ENCODE peak calls at places on chromosome X, in four cellular contexts. N is foreskin fibroblast, T is SK-N-SH, L is NCI-H1048. V is an unnamed sample.

GRCh38 chrX:22758807-22759481 is 240.8 kb upstream of the DDX53 start:
- DNase-seq in N (no peak), T (no peak), L (no peak), V (no peak)

GRCh38 chrX:132435222-132435621 is 53.6 kb downstream of the MBNL3 start:
- DNase-seq in N (peak), T (no peak), L (no peak), V (no peak)

GRCh38 chrX:20061869-20062254 is 54.8 kb downstream of the MAP7D2 start:
- DNase-seq in N (peak), T (no peak), L (no peak), V (no peak)

GRCh38 chrX:139851730-139852129 is 81.1 kb downstream of the ATP11C start:
- DNase-seq in N (no peak), T (no peak), L (no peak), V (no peak)

GRCh38 chrX:118346258-118347094 is 570 bp downstream of the WDR44 start:
- DNase-seq in N (no peak), T (peak), L (no peak), V (no peak)

GRCh38 chrX:40176256-40176978 is 78.7 kb upstream of the BCOR start:
- DNase-seq in N (no peak), T (peak), L (no peak), V (no peak)

GRCh38 chrX:151711787-151712186 is 4.0 kb upstream of the FATE1 start:
- DNase-seq in N (no peak), T (no peak), L (no peak), V (no peak)

GRCh38 chrX:44947995-44948394 is 75.0 kb downstream of the KDM6A start:
- DNase-seq in N (no peak), T (no peak), L (no peak), V (no peak)

GRCh38 chrX:29691044-29691443 is 524.3 kb upstream of the MAGEB2 start:
- DNase-seq in N (no peak), T (no peak), L (no peak), V (no peak)

GRCh38 chrX:85964744-85965143 is 82.6 kb downstream of the CHM start:
- DNase-seq in N (peak), T (no peak), L (no peak), V (no peak)

GRCh38 chrX:16946971-16947562 is 609 bp downstream of the REPS2 start:
- DNase-seq in N (no peak), T (no peak), L (no peak), V (no peak)

GRCh38 chrX:150902434-150903109 is 4.1 kb upstream of the CD99L2 start:
- DNase-seq in N (no peak), T (no peak), L (no peak), V (no peak)

GRCh38 chrX:101785142-101785541 is 125.5 kb upstream of the ARMCX2 start:
- DNase-seq in N (no peak), T (no peak), L (no peak), V (no peak)

GRCh38 chrX:71846429-71846828 is 64.2 kb upstream of the NHSL2 start:
- DNase-seq in N (peak), T (no peak), L (no peak), V (no peak)

GRCh38 chrX:151563449-151563848 is at the start of gene PASD1:
- DNase-seq in N (no peak), T (no peak), L (no peak), V (no peak)

GRCh38 chrX:34612036-34612435 is 45.0 kb downstream of the TMEM47 start:
- DNase-seq in N (no peak), T (no peak), L (no peak), V (no peak)

GRCh38 chrX:72057844-72058243 is 73.9 kb downstream of the RTL5 start:
- DNase-seq in N (no peak), T (no peak), L (no peak), V (no peak)

GRCh38 chrX:318068-318738 is 393 bp downstream of the GTPBP6 start:
- DNase-seq in N (peak), T (peak), L (no peak), V (peak)

GRCh38 chrX:112768563-112768962 is 72.1 kb downstream of the AMOT start:
- DNase-seq in N (no peak), T (no peak), L (no peak), V (no peak)

GRCh38 chrX:136889269-136889668 is 8.7 kb upstream of the RBMX start:
- DNase-seq in N (no peak), T (no peak), L (no peak), V (no peak)

GRCh38 chrX:71099736-71100135 is 4.1 kb downstream of the FOXO4 start:
- DNase-seq in N (no peak), T (no peak), L (no peak), V (no peak)

GRCh38 chrX:134074151-134074550 is 88.8 kb upstream of the GPC3 start:
- DNase-seq in N (no peak), T (no peak), L (no peak), V (no peak)

GRCh38 chrX:138964501-138964900 is 253.0 kb upstream of the FGF13 start:
- DNase-seq in N (no peak), T (no peak), L (no peak), V (no peak)

GRCh38 chrX:8632949-8633348 is 99.0 kb downstream of the ANOS1 start:
- DNase-seq in N (no peak), T (no peak), L (no peak), V (no peak)

GRCh38 chrX:73863852-73864251 is 300.9 kb downstream of the CHIC1 start:
- DNase-seq in N (no peak), T (no peak), L (no peak), V (no peak)

GRCh38 chrX:136896121-136896914 is 15.8 kb upstream of the RBMX start:
- DNase-seq in N (no peak), T (peak), L (no peak), V (no peak)

GRCh38 chrX:140503714-140504351 is 1.0 kb downstream of the SOX3 start:
- DNase-seq in N (no peak), T (peak), L (no peak), V (no peak)

GRCh38 chrX:11750051-11750450 is 8.0 kb upstream of the MSL3 start:
- DNase-seq in N (no peak), T (no peak), L (no peak), V (no peak)

GRCh38 chrX:95885074-95885473 is 799.6 kb upstream of the DIAPH2 start:
- DNase-seq in N (no peak), T (no peak), L (no peak), V (no peak)

V was measured in SK-N-MC.